ENCODE peak calls at places on chromosome 12, in seven cellular contexts. V is endothelial cell, T is GM23338, A is T-cell, D is ELR, X is posterior vena cava, H is fibroblast of mammary gland. G is an unnamed sample.

GRCh38 chr12:69161835-69162234 is 77.5 kb upstream of the CPSF6 start:
- DNase-seq in V (no peak), T (no peak), A (no peak), D (peak), X (no peak), H (peak), G (peak)

GRCh38 chr12:12224240-12224940 is 42.5 kb downstream of the LRP6 start:
- DNase-seq in V (no peak), T (no peak), A (no peak), D (peak), X (no peak), H (peak), G (peak)

GRCh38 chr12:68012712-68013111 is 23.5 kb downstream of the IFNG-AS1 start:
- DNase-seq in V (no peak), T (no peak), A (no peak), D (no peak), X (no peak), H (peak), G (no peak)

GRCh38 chr12:25811656-25812126 is 146.8 kb upstream of the RASSF8 start:
- DNase-seq in V (no peak), T (no peak), A (no peak), D (peak), X (no peak), H (peak), G (peak)

GRCh38 chr12:57096099-57096572 is 7.2 kb downstream of the NAB2 start:
- DNase-seq in V (no peak), T (no peak), A (no peak), D (peak), X (peak), H (peak), G (no peak)

GRCh38 chr12:82835217-82835616 is 148.5 kb downstream of the TMTC2 start:
- DNase-seq in V (no peak), T (no peak), A (no peak), D (no peak), X (no peak), H (peak), G (peak)

GRCh38 chr12:88063375-88063774 is 34.2 kb upstream of the C12orf50 start:
- DNase-seq in V (no peak), T (no peak), A (no peak), D (peak), X (no peak), H (peak), G (peak)

GRCh38 chr12:4270670-4271432 is 2.7 kb upstream of the CCND2 start:
- DNase-seq in V (peak), T (peak), A (no peak), D (no peak), X (peak), H (peak), G (peak)

GRCh38 chr12:113359939-113360748 is 1.8 kb downstream of the PLBD2 start:
- DNase-seq in V (no peak), T (peak), A (no peak), D (peak), X (no peak), H (peak), G (no peak)

GRCh38 chr12:113149361-113150150 is at the start of gene CFAP73:
- DNase-seq in V (peak), T (peak), A (no peak), D (peak), X (no peak), H (peak), G (peak)

GRCh38 chr12:114685869-114686268 is 1.9 kb upstream of the TBX3 start:
- DNase-seq in V (no peak), T (peak), A (no peak), D (peak), X (no peak), H (no peak), G (no peak)

GRCh38 chr12:18320036-18320617 is 58.8 kb downstream of the PIK3C2G start:
- DNase-seq in V (peak), T (peak), A (no peak), D (peak), X (no peak), H (peak), G (peak)

GRCh38 chr12:75481013-75481705 is 604 bp downstream of the GLIPR1 start:
- DNase-seq in V (no peak), T (no peak), A (no peak), D (peak), X (no peak), H (peak), G (peak)

GRCh38 chr12:47820631-47821345 is 1.1 kb upstream of the HDAC7 start:
- DNase-seq in V (peak), T (peak), A (no peak), D (peak), X (peak), H (peak), G (peak)